ENCODE peak calls at places on chromosome 17, in nine cellular contexts. V is hippocampal formation, Q is M059J, I is NB4, P is nucleus accumbens, K is NCI-H345, U is NCI-H748 treated with DMSO at 0.1 percent for 48 hours, O is GF-D8, L is BJ. G is an unnamed sample.
A peak's percentile ranks its signal among the peaks of the same experiment; 100 is the strongest.

GRCh38 chr17:38428150-38428642 is at the start of gene ARHGAP23:
- DNase-seq in V (peak; percentile 72), Q (peak; percentile 79), I (peak; percentile 79), P (peak; percentile 56), K (peak; percentile 13), U (no peak), O (peak; percentile 12), L (no peak), G (no peak)

GRCh38 chr17:1789936-1790335 is 28.1 kb downstream of the SERPINF1 start:
- DNase-seq in V (no peak), Q (no peak), I (no peak), P (no peak), K (no peak), U (no peak), O (no peak), L (no peak), G (no peak)

GRCh38 chr17:48490391-48491026 is 40.3 kb downstream of the HOXB1 start:
- DNase-seq in V (no peak), Q (peak; percentile 55), I (no peak), P (no peak), K (no peak), U (no peak), O (no peak), L (no peak), G (no peak)

GRCh38 chr17:59769891-59770290 is 62.4 kb downstream of the VMP1 start:
- DNase-seq in V (no peak), Q (peak; percentile 39), I (no peak), P (no peak), K (no peak), U (no peak), O (no peak), L (no peak), G (peak; percentile 91)

GRCh38 chr17:50807014-50807413 is 28.4 kb upstream of the WFIKKN2 start:
- DNase-seq in V (no peak), Q (peak; percentile 13), I (no peak), P (no peak), K (no peak), U (no peak), O (no peak), L (no peak), G (no peak)

GRCh38 chr17:63646492-63646815 is 24.2 kb downstream of the MAP3K3 start:
- DNase-seq in V (no peak), Q (no peak), I (peak; percentile 71), P (no peak), K (no peak), U (no peak), O (no peak), L (no peak), G (no peak)

GRCh38 chr17:15291674-15292361 is 26.7 kb upstream of the PMP22 start:
- DNase-seq in V (no peak), Q (peak; percentile 74), I (no peak), P (no peak), K (no peak), U (no peak), O (no peak), L (no peak), G (no peak)

GRCh38 chr17:28282596-28282995 is 36.4 kb upstream of the TMEM97 start:
- DNase-seq in V (no peak), Q (peak; percentile 77), I (no peak), P (no peak), K (peak; percentile 69), U (no peak), O (no peak), L (peak; percentile 74), G (peak; percentile 92)

GRCh38 chr17:42980766-42981397 is 517 bp downstream of the RUNDC1 start:
- DNase-seq in V (peak; percentile 16), Q (peak; percentile 67), I (peak; percentile 69), P (peak; percentile 57), K (peak; percentile 41), U (peak; percentile 24), O (no peak), L (no peak), G (peak; percentile 62)

GRCh38 chr17:39776267-39776666 is 38.5 kb downstream of the GRB7 start:
- DNase-seq in V (no peak), Q (no peak), I (no peak), P (no peak), K (no peak), U (no peak), O (no peak), L (no peak), G (no peak)

GRCh38 chr17:15233022-15233805 is 31.9 kb downstream of the PMP22 start:
- DNase-seq in V (no peak), Q (peak; percentile 54), I (peak; percentile 70), P (no peak), K (no peak), U (no peak), O (no peak), L (no peak), G (peak; percentile 50)

GRCh38 chr17:69609495-69610315 is 195.2 kb downstream of the MAP2K6 start:
- DNase-seq in V (peak; percentile 1), Q (peak; percentile 39), I (peak; percentile 9), P (no peak), K (no peak), U (peak; percentile 11), O (no peak), L (no peak), G (peak; percentile 35)

GRCh38 chr17:6544011-6544370 is 12.4 kb downstream of the PITPNM3 start:
- DNase-seq in V (no peak), Q (no peak), I (no peak), P (no peak), K (no peak), U (no peak), O (no peak), L (no peak), G (no peak)

GRCh38 chr17:19523690-19524089 is 10.0 kb upstream of the SLC47A1 start:
- DNase-seq in V (no peak), Q (no peak), I (no peak), P (no peak), K (no peak), U (no peak), O (no peak), L (no peak), G (no peak)

GRCh38 chr17:78144146-78144719 is 2.0 kb upstream of the C17orf99 start:
- DNase-seq in V (peak; percentile 58), Q (peak; percentile 87), I (peak; percentile 73), P (peak; percentile 27), K (no peak), U (no peak), O (peak; percentile 83), L (no peak), G (no peak)

GRCh38 chr17:47744168-47745036 is 11.4 kb downstream of the TBX21 start:
- DNase-seq in V (no peak), Q (no peak), I (peak; percentile 44), P (no peak), K (no peak), U (no peak), O (no peak), L (no peak), G (no peak)

GRCh38 chr17:57559226-57559625 is 185.9 kb downstream of the CCDC182 start:
- DNase-seq in V (no peak), Q (no peak), I (peak; percentile 21), P (no peak), K (no peak), U (no peak), O (no peak), L (no peak), G (no peak)

GRCh38 chr17:78176548-78177025 is 8.2 kb downstream of the SYNGR2 start:
- DNase-seq in V (peak; percentile 62), Q (no peak), I (peak; percentile 77), P (peak; percentile 38), K (peak; percentile 20), U (no peak), O (no peak), L (no peak), G (peak; percentile 35)

GRCh38 chr17:19724501-19725420 is 8.4 kb upstream of the SLC47A2 start:
- DNase-seq in V (peak; percentile 38), Q (no peak), I (peak; percentile 49), P (no peak), K (no peak), U (no peak), O (peak; percentile 0), L (no peak), G (peak; percentile 63)

GRCh38 chr17:78805301-78805700 is 23.2 kb upstream of the CYTH1 start:
- DNase-seq in V (no peak), Q (no peak), I (no peak), P (no peak), K (no peak), U (no peak), O (no peak), L (no peak), G (no peak)

GRCh38 chr17:49022391-49022941 is 25.3 kb downstream of the IGF2BP1 start:
- DNase-seq in V (no peak), Q (peak; percentile 43), I (no peak), P (no peak), K (no peak), U (no peak), O (no peak), L (no peak), G (peak; percentile 39)

GRCh38 chr17:17840751-17841591 is 4.2 kb upstream of the SREBF1 start:
- DNase-seq in V (peak; percentile 80), Q (peak; percentile 64), I (peak; percentile 95), P (no peak), K (peak; percentile 54), U (peak; percentile 26), O (no peak), L (no peak), G (peak; percentile 90)

GRCh38 chr17:30449480-30449879 is 27.7 kb upstream of the GOSR1 start:
- DNase-seq in V (peak; percentile 31), Q (no peak), I (no peak), P (no peak), K (no peak), U (no peak), O (no peak), L (no peak), G (no peak)

GRCh38 chr17:18037482-18037881 is 1.5 kb downstream of the ATPAF2 start:
- DNase-seq in V (no peak), Q (no peak), I (peak; percentile 87), P (no peak), K (no peak), U (no peak), O (peak; percentile 52), L (no peak), G (no peak)

GRCh38 chr17:45135978-45136791 is 698 bp downstream of the ACBD4 start:
- DNase-seq in V (no peak), Q (no peak), I (no peak), P (no peak), K (no peak), U (no peak), O (no peak), L (no peak), G (no peak)

GRCh38 chr17:75723201-75723930 is 2.1 kb downstream of the ITGB4 start:
- DNase-seq in V (no peak), Q (no peak), I (no peak), P (no peak), K (no peak), U (no peak), O (no peak), L (no peak), G (peak; percentile 72)

GRCh38 chr17:49634487-49634865 is 43.4 kb downstream of the SPOP start:
- DNase-seq in V (no peak), Q (no peak), I (no peak), P (no peak), K (no peak), U (no peak), O (no peak), L (no peak), G (no peak)

GRCh38 chr17:79919164-79919585 is 79.9 kb upstream of the CBX4 start:
- DNase-seq in V (peak; percentile 92), Q (peak; percentile 88), I (no peak), P (peak; percentile 77), K (no peak), U (no peak), O (no peak), L (no peak), G (peak; percentile 26)

GRCh38 chr17:29179232-29180036 is 764 bp downstream of the MYO18A start:
- DNase-seq in V (peak; percentile 32), Q (peak; percentile 81), I (no peak), P (peak; percentile 29), K (peak; percentile 67), U (peak; percentile 21), O (no peak), L (no peak), G (peak; percentile 76)

GRCh38 chr17:5582177-5582885 is 2.0 kb downstream of the NLRP1 start:
- DNase-seq in V (no peak), Q (no peak), I (no peak), P (no peak), K (no peak), U (no peak), O (no peak), L (no peak), G (peak; percentile 71)

GRCh38 chr17:31581022-31581483 is 189.6 kb downstream of the RAB11FIP4 start:
- DNase-seq in V (peak; percentile 61), Q (peak; percentile 99), I (no peak), P (peak; percentile 16), K (no peak), U (no peak), O (no peak), L (no peak), G (peak; percentile 23)

G was measured in bronchial epithelial cell.